ENCODE peak calls at places on chromosomes 4 and X, in ten cellular contexts. One of them, this sample, is unnamed.

GRCh38 chr4:186765138-186765537 is 41.5 kb upstream of the FAT1 start:
- DNase-seq in activated naive CD4-positive, alpha-beta T cell treated with anti-CD3 and anti-CD28 coated beads for 36 hours: no peak
- DNase-seq in hypothalamus: no peak
- DNase-seq in NCI-H774: no peak
- DNase-seq in ureter: peak; percentile 57
- DNase-seq in occipital lobe: no peak
- DNase-seq in hippocampal formation: no peak
- DNase-seq in non-pigmented ciliary epithelial cell: no peak
- DNase-seq in fibroblast of mammary gland: peak; percentile 67
- DNase-seq in dermis blood vessel endothelial cell: no peak
- DNase-seq in this sample: no peak

GRCh38 chrX:103240155-103240554 is 14.8 kb downstream of the TCEAL8 start:
- DNase-seq in activated naive CD4-positive, alpha-beta T cell treated with anti-CD3 and anti-CD28 coated beads for 36 hours: no peak
- DNase-seq in hypothalamus: no peak
- DNase-seq in NCI-H774: no peak
- DNase-seq in ureter: no peak
- DNase-seq in occipital lobe: no peak
- DNase-seq in hippocampal formation: no peak
- DNase-seq in non-pigmented ciliary epithelial cell: no peak
- DNase-seq in fibroblast of mammary gland: no peak
- DNase-seq in dermis blood vessel endothelial cell: no peak
- DNase-seq in this sample: no peak

GRCh38 chrX:108299101-108299591 is 139.1 kb downstream of the COL4A6 start:
- DNase-seq in activated naive CD4-positive, alpha-beta T cell treated with anti-CD3 and anti-CD28 coated beads for 36 hours: no peak
- DNase-seq in hypothalamus: no peak
- DNase-seq in NCI-H774: no peak
- DNase-seq in ureter: peak; percentile 42
- DNase-seq in occipital lobe: no peak
- DNase-seq in hippocampal formation: no peak
- DNase-seq in non-pigmented ciliary epithelial cell: no peak
- DNase-seq in fibroblast of mammary gland: peak; percentile 20
- DNase-seq in dermis blood vessel endothelial cell: peak; percentile 23
- DNase-seq in this sample: no peak

GRCh38 chrX:15769300-15769954 is 20.9 kb upstream of the ZRSR2 start:
- DNase-seq in activated naive CD4-positive, alpha-beta T cell treated with anti-CD3 and anti-CD28 coated beads for 36 hours: no peak
- DNase-seq in hypothalamus: no peak
- DNase-seq in NCI-H774: no peak
- DNase-seq in ureter: no peak
- DNase-seq in occipital lobe: no peak
- DNase-seq in hippocampal formation: no peak
- DNase-seq in non-pigmented ciliary epithelial cell: no peak
- DNase-seq in fibroblast of mammary gland: no peak
- DNase-seq in dermis blood vessel endothelial cell: no peak
- DNase-seq in this sample: no peak

GRCh38 chr4:102008711-102009110 is 218.2 kb downstream of the BANK1 start:
- DNase-seq in activated naive CD4-positive, alpha-beta T cell treated with anti-CD3 and anti-CD28 coated beads for 36 hours: no peak
- DNase-seq in hypothalamus: no peak
- DNase-seq in NCI-H774: no peak
- DNase-seq in ureter: no peak
- DNase-seq in occipital lobe: no peak
- DNase-seq in hippocampal formation: no peak
- DNase-seq in non-pigmented ciliary epithelial cell: no peak
- DNase-seq in fibroblast of mammary gland: no peak
- DNase-seq in dermis blood vessel endothelial cell: no peak
- DNase-seq in this sample: no peak

GRCh38 chr4:57378766-57379165 is 268.6 kb upstream of the IGFBP7 start:
- DNase-seq in activated naive CD4-positive, alpha-beta T cell treated with anti-CD3 and anti-CD28 coated beads for 36 hours: no peak
- DNase-seq in hypothalamus: no peak
- DNase-seq in NCI-H774: no peak
- DNase-seq in ureter: no peak
- DNase-seq in occipital lobe: no peak
- DNase-seq in hippocampal formation: no peak
- DNase-seq in non-pigmented ciliary epithelial cell: no peak
- DNase-seq in fibroblast of mammary gland: peak; percentile 47
- DNase-seq in dermis blood vessel endothelial cell: no peak
- DNase-seq in this sample: no peak

GRCh38 chrX:15242899-15243555 is 26.9 kb downstream of the ASB9 start:
- DNase-seq in activated naive CD4-positive, alpha-beta T cell treated with anti-CD3 and anti-CD28 coated beads for 36 hours: peak; percentile 61
- DNase-seq in hypothalamus: no peak
- DNase-seq in NCI-H774: peak; percentile 22
- DNase-seq in ureter: no peak
- DNase-seq in occipital lobe: peak; percentile 1
- DNase-seq in hippocampal formation: peak; percentile 48
- DNase-seq in non-pigmented ciliary epithelial cell: peak; percentile 13
- DNase-seq in fibroblast of mammary gland: peak; percentile 57
- DNase-seq in dermis blood vessel endothelial cell: peak; percentile 72
- DNase-seq in this sample: no peak

GRCh38 chr4:44760142-44760898 is 34.0 kb upstream of the GNPDA2 start:
- DNase-seq in activated naive CD4-positive, alpha-beta T cell treated with anti-CD3 and anti-CD28 coated beads for 36 hours: no peak
- DNase-seq in hypothalamus: no peak
- DNase-seq in NCI-H774: peak; percentile 17
- DNase-seq in ureter: no peak
- DNase-seq in occipital lobe: no peak
- DNase-seq in hippocampal formation: peak; percentile 54
- DNase-seq in non-pigmented ciliary epithelial cell: peak; percentile 11
- DNase-seq in fibroblast of mammary gland: peak; percentile 60
- DNase-seq in dermis blood vessel endothelial cell: peak; percentile 52
- DNase-seq in this sample: no peak

GRCh38 chrX:111823068-111823467 is 52.9 kb upstream of the TRPC5OS start:
- DNase-seq in activated naive CD4-positive, alpha-beta T cell treated with anti-CD3 and anti-CD28 coated beads for 36 hours: peak; percentile 4
- DNase-seq in hypothalamus: no peak
- DNase-seq in NCI-H774: no peak
- DNase-seq in ureter: no peak
- DNase-seq in occipital lobe: no peak
- DNase-seq in hippocampal formation: no peak
- DNase-seq in non-pigmented ciliary epithelial cell: no peak
- DNase-seq in fibroblast of mammary gland: no peak
- DNase-seq in dermis blood vessel endothelial cell: no peak
- DNase-seq in this sample: no peak

GRCh38 chr4:95358320-95358889 is 190.4 kb downstream of the UNC5C start:
- DNase-seq in activated naive CD4-positive, alpha-beta T cell treated with anti-CD3 and anti-CD28 coated beads for 36 hours: no peak
- DNase-seq in hypothalamus: no peak
- DNase-seq in NCI-H774: no peak
- DNase-seq in ureter: no peak
- DNase-seq in occipital lobe: no peak
- DNase-seq in hippocampal formation: no peak
- DNase-seq in non-pigmented ciliary epithelial cell: no peak
- DNase-seq in fibroblast of mammary gland: no peak
- DNase-seq in dermis blood vessel endothelial cell: no peak
- DNase-seq in this sample: no peak

GRCh38 chrX:104721854-104722253 is 155.9 kb downstream of the IL1RAPL2 start:
- DNase-seq in activated naive CD4-positive, alpha-beta T cell treated with anti-CD3 and anti-CD28 coated beads for 36 hours: no peak
- DNase-seq in hypothalamus: no peak
- DNase-seq in NCI-H774: no peak
- DNase-seq in ureter: no peak
- DNase-seq in occipital lobe: no peak
- DNase-seq in hippocampal formation: no peak
- DNase-seq in non-pigmented ciliary epithelial cell: no peak
- DNase-seq in fibroblast of mammary gland: no peak
- DNase-seq in dermis blood vessel endothelial cell: no peak
- DNase-seq in this sample: no peak

GRCh38 chr4:68907230-68907629 is 44.4 kb downstream of the UGT2A3 start:
- DNase-seq in activated naive CD4-positive, alpha-beta T cell treated with anti-CD3 and anti-CD28 coated beads for 36 hours: no peak
- DNase-seq in hypothalamus: no peak
- DNase-seq in NCI-H774: no peak
- DNase-seq in ureter: no peak
- DNase-seq in occipital lobe: no peak
- DNase-seq in hippocampal formation: no peak
- DNase-seq in non-pigmented ciliary epithelial cell: no peak
- DNase-seq in fibroblast of mammary gland: no peak
- DNase-seq in dermis blood vessel endothelial cell: no peak
- DNase-seq in this sample: no peak

GRCh38 chrX:140733766-140734342 is 24.3 kb downstream of the LINC00632 start:
- DNase-seq in activated naive CD4-positive, alpha-beta T cell treated with anti-CD3 and anti-CD28 coated beads for 36 hours: peak; percentile 6
- DNase-seq in hypothalamus: no peak
- DNase-seq in NCI-H774: peak; percentile 1
- DNase-seq in ureter: no peak
- DNase-seq in occipital lobe: peak; percentile 2
- DNase-seq in hippocampal formation: peak; percentile 61
- DNase-seq in non-pigmented ciliary epithelial cell: no peak
- DNase-seq in fibroblast of mammary gland: peak; percentile 68
- DNase-seq in dermis blood vessel endothelial cell: peak; percentile 43
- DNase-seq in this sample: no peak

GRCh38 chrX:74535633-74536141 is 78.7 kb downstream of the RLIM start:
- DNase-seq in activated naive CD4-positive, alpha-beta T cell treated with anti-CD3 and anti-CD28 coated beads for 36 hours: peak; percentile 56
- DNase-seq in hypothalamus: peak; percentile 29
- DNase-seq in NCI-H774: peak; percentile 7
- DNase-seq in ureter: peak; percentile 78
- DNase-seq in occipital lobe: peak; percentile 26
- DNase-seq in hippocampal formation: no peak
- DNase-seq in non-pigmented ciliary epithelial cell: peak; percentile 42
- DNase-seq in fibroblast of mammary gland: peak; percentile 55
- DNase-seq in dermis blood vessel endothelial cell: peak; percentile 57
- DNase-seq in this sample: no peak

GRCh38 chrX:37666516-37666915 is 19.1 kb upstream of the XK start:
- DNase-seq in activated naive CD4-positive, alpha-beta T cell treated with anti-CD3 and anti-CD28 coated beads for 36 hours: no peak
- DNase-seq in hypothalamus: no peak
- DNase-seq in NCI-H774: no peak
- DNase-seq in ureter: no peak
- DNase-seq in occipital lobe: no peak
- DNase-seq in hippocampal formation: no peak
- DNase-seq in non-pigmented ciliary epithelial cell: no peak
- DNase-seq in fibroblast of mammary gland: peak; percentile 4
- DNase-seq in dermis blood vessel endothelial cell: peak; percentile 10
- DNase-seq in this sample: no peak

GRCh38 chr4:37970702-37971101 is 10.5 kb downstream of the PTTG2 start:
- DNase-seq in activated naive CD4-positive, alpha-beta T cell treated with anti-CD3 and anti-CD28 coated beads for 36 hours: peak; percentile 58
- DNase-seq in hypothalamus: no peak
- DNase-seq in NCI-H774: no peak
- DNase-seq in ureter: peak; percentile 71
- DNase-seq in occipital lobe: no peak
- DNase-seq in hippocampal formation: no peak
- DNase-seq in non-pigmented ciliary epithelial cell: no peak
- DNase-seq in fibroblast of mammary gland: peak; percentile 42
- DNase-seq in dermis blood vessel endothelial cell: peak; percentile 78
- DNase-seq in this sample: peak; percentile 47

GRCh38 chr4:175444512-175444911 is 367.6 kb downstream of the GPM6A start:
- DNase-seq in activated naive CD4-positive, alpha-beta T cell treated with anti-CD3 and anti-CD28 coated beads for 36 hours: no peak
- DNase-seq in hypothalamus: no peak
- DNase-seq in NCI-H774: no peak
- DNase-seq in ureter: no peak
- DNase-seq in occipital lobe: no peak
- DNase-seq in hippocampal formation: no peak
- DNase-seq in non-pigmented ciliary epithelial cell: no peak
- DNase-seq in fibroblast of mammary gland: no peak
- DNase-seq in dermis blood vessel endothelial cell: no peak
- DNase-seq in this sample: no peak

GRCh38 chr4:81375745-81376144 is 96.0 kb downstream of the RASGEF1B start:
- DNase-seq in activated naive CD4-positive, alpha-beta T cell treated with anti-CD3 and anti-CD28 coated beads for 36 hours: no peak
- DNase-seq in hypothalamus: no peak
- DNase-seq in NCI-H774: no peak
- DNase-seq in ureter: no peak
- DNase-seq in occipital lobe: no peak
- DNase-seq in hippocampal formation: no peak
- DNase-seq in non-pigmented ciliary epithelial cell: no peak
- DNase-seq in fibroblast of mammary gland: no peak
- DNase-seq in dermis blood vessel endothelial cell: no peak
- DNase-seq in this sample: no peak

GRCh38 chr4:86247328-86247727 is 112.5 kb downstream of the MAPK10 start:
- DNase-seq in activated naive CD4-positive, alpha-beta T cell treated with anti-CD3 and anti-CD28 coated beads for 36 hours: no peak
- DNase-seq in hypothalamus: no peak
- DNase-seq in NCI-H774: no peak
- DNase-seq in ureter: no peak
- DNase-seq in occipital lobe: no peak
- DNase-seq in hippocampal formation: no peak
- DNase-seq in non-pigmented ciliary epithelial cell: no peak
- DNase-seq in fibroblast of mammary gland: no peak
- DNase-seq in dermis blood vessel endothelial cell: no peak
- DNase-seq in this sample: no peak

GRCh38 chr4:1353186-1354055 is 6.4 kb downstream of the UVSSA start:
- DNase-seq in activated naive CD4-positive, alpha-beta T cell treated with anti-CD3 and anti-CD28 coated beads for 36 hours: no peak
- DNase-seq in hypothalamus: no peak
- DNase-seq in NCI-H774: no peak
- DNase-seq in ureter: no peak
- DNase-seq in occipital lobe: no peak
- DNase-seq in hippocampal formation: no peak
- DNase-seq in non-pigmented ciliary epithelial cell: no peak
- DNase-seq in fibroblast of mammary gland: no peak
- DNase-seq in dermis blood vessel endothelial cell: no peak
- DNase-seq in this sample: no peak

GRCh38 chr4:167956676-167957075 is 135.7 kb upstream of the ANXA10 start:
- DNase-seq in activated naive CD4-positive, alpha-beta T cell treated with anti-CD3 and anti-CD28 coated beads for 36 hours: no peak
- DNase-seq in hypothalamus: no peak
- DNase-seq in NCI-H774: no peak
- DNase-seq in ureter: no peak
- DNase-seq in occipital lobe: no peak
- DNase-seq in hippocampal formation: no peak
- DNase-seq in non-pigmented ciliary epithelial cell: peak; percentile 32
- DNase-seq in fibroblast of mammary gland: peak; percentile 18
- DNase-seq in dermis blood vessel endothelial cell: no peak
- DNase-seq in this sample: no peak

GRCh38 chr4:146224331-146224966 is 10.1 kb downstream of the REELD1 start:
- DNase-seq in activated naive CD4-positive, alpha-beta T cell treated with anti-CD3 and anti-CD28 coated beads for 36 hours: no peak
- DNase-seq in hypothalamus: no peak
- DNase-seq in NCI-H774: no peak
- DNase-seq in ureter: no peak
- DNase-seq in occipital lobe: no peak
- DNase-seq in hippocampal formation: no peak
- DNase-seq in non-pigmented ciliary epithelial cell: no peak
- DNase-seq in fibroblast of mammary gland: no peak
- DNase-seq in dermis blood vessel endothelial cell: no peak
- DNase-seq in this sample: no peak

GRCh38 chrX:123254457-123254856 is 70.4 kb downstream of the GRIA3 start:
- DNase-seq in activated naive CD4-positive, alpha-beta T cell treated with anti-CD3 and anti-CD28 coated beads for 36 hours: no peak
- DNase-seq in hypothalamus: no peak
- DNase-seq in NCI-H774: no peak
- DNase-seq in ureter: no peak
- DNase-seq in occipital lobe: no peak
- DNase-seq in hippocampal formation: no peak
- DNase-seq in non-pigmented ciliary epithelial cell: no peak
- DNase-seq in fibroblast of mammary gland: no peak
- DNase-seq in dermis blood vessel endothelial cell: no peak
- DNase-seq in this sample: no peak

GRCh38 chr4:145580906-145581305 is 38.3 kb upstream of the MMAA start:
- DNase-seq in activated naive CD4-positive, alpha-beta T cell treated with anti-CD3 and anti-CD28 coated beads for 36 hours: no peak
- DNase-seq in hypothalamus: no peak
- DNase-seq in NCI-H774: no peak
- DNase-seq in ureter: no peak
- DNase-seq in occipital lobe: no peak
- DNase-seq in hippocampal formation: no peak
- DNase-seq in non-pigmented ciliary epithelial cell: no peak
- DNase-seq in fibroblast of mammary gland: peak; percentile 41
- DNase-seq in dermis blood vessel endothelial cell: no peak
- DNase-seq in this sample: no peak

GRCh38 chr4:55575513-55575912 is 16.5 kb downstream of the PDCL2 start:
- DNase-seq in activated naive CD4-positive, alpha-beta T cell treated with anti-CD3 and anti-CD28 coated beads for 36 hours: no peak
- DNase-seq in hypothalamus: no peak
- DNase-seq in NCI-H774: no peak
- DNase-seq in ureter: no peak
- DNase-seq in occipital lobe: no peak
- DNase-seq in hippocampal formation: no peak
- DNase-seq in non-pigmented ciliary epithelial cell: no peak
- DNase-seq in fibroblast of mammary gland: no peak
- DNase-seq in dermis blood vessel endothelial cell: no peak
- DNase-seq in this sample: no peak

GRCh38 chr4:176186721-176187395 is 8.5 kb downstream of the SPATA4 start:
- DNase-seq in activated naive CD4-positive, alpha-beta T cell treated with anti-CD3 and anti-CD28 coated beads for 36 hours: no peak
- DNase-seq in hypothalamus: no peak
- DNase-seq in NCI-H774: no peak
- DNase-seq in ureter: no peak
- DNase-seq in occipital lobe: no peak
- DNase-seq in hippocampal formation: no peak
- DNase-seq in non-pigmented ciliary epithelial cell: no peak
- DNase-seq in fibroblast of mammary gland: no peak
- DNase-seq in dermis blood vessel endothelial cell: no peak
- DNase-seq in this sample: no peak

GRCh38 chrX:34810364-34810763 is 132.2 kb upstream of the FAM47B start:
- DNase-seq in activated naive CD4-positive, alpha-beta T cell treated with anti-CD3 and anti-CD28 coated beads for 36 hours: no peak
- DNase-seq in hypothalamus: no peak
- DNase-seq in NCI-H774: no peak
- DNase-seq in ureter: no peak
- DNase-seq in occipital lobe: no peak
- DNase-seq in hippocampal formation: no peak
- DNase-seq in non-pigmented ciliary epithelial cell: no peak
- DNase-seq in fibroblast of mammary gland: peak; percentile 52
- DNase-seq in dermis blood vessel endothelial cell: no peak
- DNase-seq in this sample: no peak

GRCh38 chr4:159463235-159463634 is 360.4 kb downstream of the RAPGEF2 start:
- DNase-seq in activated naive CD4-positive, alpha-beta T cell treated with anti-CD3 and anti-CD28 coated beads for 36 hours: no peak
- DNase-seq in hypothalamus: no peak
- DNase-seq in NCI-H774: no peak
- DNase-seq in ureter: no peak
- DNase-seq in occipital lobe: no peak
- DNase-seq in hippocampal formation: no peak
- DNase-seq in non-pigmented ciliary epithelial cell: no peak
- DNase-seq in fibroblast of mammary gland: no peak
- DNase-seq in dermis blood vessel endothelial cell: no peak
- DNase-seq in this sample: no peak